ENCODE peak calls at places on chromosomes 2 and 18, in nine cellular contexts. O is lung, Z is lower lobe of right lung, M is IMR-90, D is HepG2, B is RWPE2, A is heart right ventricle, W is heart left ventricle, P is Panc1. G is an unnamed sample.

GRCh38 chr2:36733215-36733614 is 36.7 kb downstream of the VIT start:
- ATAC-seq in O (no peak), Z (no peak), M (no peak), D (no peak), B (no peak), A (peak), W (no peak), P (no peak), G (no peak)

GRCh38 chr2:220224711-220225519 is 597.5 kb downstream of the SLC4A3 start:
- ATAC-seq in O (no peak), Z (no peak), M (peak), D (no peak), B (peak), A (no peak), W (no peak), P (peak), G (no peak)

GRCh38 chr18:78913830-78914585 is 65.6 kb upstream of the SALL3 start:
- ATAC-seq in O (no peak), Z (no peak), M (no peak), D (no peak), B (no peak), A (no peak), W (no peak), P (no peak), G (no peak)

GRCh38 chr2:46985512-46985911 is 69.9 kb upstream of the MCFD2 start:
- ATAC-seq in O (no peak), Z (no peak), M (peak), D (no peak), B (peak), A (no peak), W (no peak), P (no peak), G (no peak)

GRCh38 chr2:5868891-5869400 is 176.8 kb downstream of the SOX11 start:
- ATAC-seq in O (no peak), Z (no peak), M (no peak), D (no peak), B (no peak), A (no peak), W (no peak), P (no peak), G (no peak)

GRCh38 chr2:5854797-5855196 is 162.6 kb downstream of the SOX11 start:
- ATAC-seq in O (no peak), Z (no peak), M (no peak), D (no peak), B (no peak), A (peak), W (peak), P (no peak), G (no peak)

GRCh38 chr2:69483024-69483423 is 45.8 kb upstream of the NFU1 start:
- ATAC-seq in O (no peak), Z (no peak), M (no peak), D (no peak), B (no peak), A (no peak), W (no peak), P (no peak), G (no peak)

GRCh38 chr18:26865557-26865956 is at the start of gene AQP4:
- ATAC-seq in O (peak), Z (peak), M (no peak), D (no peak), B (no peak), A (peak), W (peak), P (no peak), G (no peak)

GRCh38 chr2:156538083-156538504 is 101.9 kb downstream of the GPD2 start:
- ATAC-seq in O (no peak), Z (no peak), M (peak), D (no peak), B (no peak), A (no peak), W (no peak), P (no peak), G (no peak)

GRCh38 chr2:126953483-126953882 is 54.8 kb downstream of the TEX51 start:
- ATAC-seq in O (no peak), Z (no peak), M (no peak), D (no peak), B (no peak), A (no peak), W (no peak), P (no peak), G (no peak)

GRCh38 chr2:120105360-120105759 is 92.5 kb downstream of the EPB41L5 start:
- ATAC-seq in O (no peak), Z (no peak), M (no peak), D (no peak), B (no peak), A (no peak), W (no peak), P (no peak), G (no peak)

GRCh38 chr2:173892341-173892740 is 72.8 kb downstream of the SP3 start:
- ATAC-seq in O (no peak), Z (no peak), M (no peak), D (no peak), B (no peak), A (no peak), W (no peak), P (no peak), G (no peak)

GRCh38 chr2:1974391-1974790 is 230.1 kb upstream of the PXDN start:
- ATAC-seq in O (no peak), Z (no peak), M (no peak), D (no peak), B (no peak), A (peak), W (peak), P (peak), G (no peak)

GRCh38 chr2:60066096-60066839 is 487.2 kb downstream of the BCL11A start:
- ATAC-seq in O (no peak), Z (no peak), M (no peak), D (no peak), B (no peak), A (no peak), W (no peak), P (no peak), G (no peak)

GRCh38 chr2:211216221-211216620 is 659.8 kb downstream of the CPS1 start:
- ATAC-seq in O (no peak), Z (no peak), M (no peak), D (no peak), B (no peak), A (no peak), W (no peak), P (no peak), G (no peak)

GRCh38 chr2:30465171-30465545 is 18.1 kb downstream of the LCLAT1 start:
- ATAC-seq in O (no peak), Z (no peak), M (no peak), D (peak), B (no peak), A (peak), W (peak), P (no peak), G (peak)

GRCh38 chr2:66303471-66303870 is 131.5 kb upstream of the MEIS1 start:
- ATAC-seq in O (no peak), Z (no peak), M (no peak), D (no peak), B (no peak), A (no peak), W (no peak), P (no peak), G (no peak)

GRCh38 chr2:204491528-204491927 is 53.7 kb upstream of the PARD3B start:
- ATAC-seq in O (no peak), Z (no peak), M (no peak), D (no peak), B (peak), A (no peak), W (no peak), P (no peak), G (no peak)

GRCh38 chr2:46769809-46770208 is 145.8 kb downstream of the MCFD2 start:
- ATAC-seq in O (no peak), Z (peak), M (no peak), D (peak), B (peak), A (no peak), W (no peak), P (no peak), G (no peak)

GRCh38 chr2:193556766-193557470 is 1362.2 kb upstream of the TMEFF2 start:
- ATAC-seq in O (no peak), Z (no peak), M (no peak), D (no peak), B (no peak), A (no peak), W (no peak), P (no peak), G (no peak)

GRCh38 chr2:101400516-101401315 is 13.4 kb upstream of the CREG2 start:
- ATAC-seq in O (no peak), Z (no peak), M (no peak), D (peak), B (no peak), A (no peak), W (no peak), P (no peak), G (no peak)

GRCh38 chr2:219272995-219273394 is 6.2 kb upstream of the DNAJB2 start:
- ATAC-seq in O (no peak), Z (no peak), M (no peak), D (no peak), B (no peak), A (no peak), W (no peak), P (no peak), G (no peak)

GRCh38 chr2:95277246-95277906 is 3.1 kb downstream of the PROM2 start:
- ATAC-seq in O (no peak), Z (no peak), M (no peak), D (peak), B (peak), A (no peak), W (no peak), P (peak), G (no peak)

GRCh38 chr2:144426981-144427479 is 92.9 kb downstream of the ZEB2 start:
- ATAC-seq in O (peak), Z (peak), M (peak), D (peak), B (no peak), A (peak), W (peak), P (no peak), G (no peak)

GRCh38 chr18:68489018-68489792 is 225.7 kb downstream of the TMX3 start:
- ATAC-seq in O (no peak), Z (peak), M (peak), D (no peak), B (peak), A (no peak), W (no peak), P (no peak), G (no peak)

GRCh38 chr18:48488388-48488850 is 50.4 kb upstream of the CTIF start:
- ATAC-seq in O (peak), Z (peak), M (peak), D (peak), B (peak), A (peak), W (peak), P (peak), G (peak)

GRCh38 chr2:218255441-218255840 is 5.4 kb upstream of the GPBAR1 start:
- ATAC-seq in O (no peak), Z (no peak), M (no peak), D (no peak), B (no peak), A (no peak), W (no peak), P (no peak), G (no peak)

GRCh38 chr2:36362291-36362690 is 6.7 kb downstream of the CRIM1 start:
- ATAC-seq in O (peak), Z (peak), M (peak), D (no peak), B (peak), A (no peak), W (no peak), P (no peak), G (no peak)

GRCh38 chr2:205646680-205647079 is 35.6 kb upstream of the NRP2 start:
- ATAC-seq in O (no peak), Z (no peak), M (no peak), D (peak), B (no peak), A (no peak), W (no peak), P (no peak), G (no peak)

GRCh38 chr2:88735853-88736252 is 44.4 kb downstream of the RPIA start:
- ATAC-seq in O (no peak), Z (peak), M (no peak), D (no peak), B (no peak), A (no peak), W (no peak), P (no peak), G (no peak)

GRCh38 chr2:30359644-30360167 is 87.3 kb upstream of the LCLAT1 start:
- ATAC-seq in O (no peak), Z (peak), M (peak), D (no peak), B (no peak), A (peak), W (peak), P (no peak), G (peak)

GRCh38 chr18:57737661-57738060 is 65.5 kb downstream of the ATP8B1 start:
- ATAC-seq in O (peak), Z (peak), M (peak), D (peak), B (peak), A (peak), W (peak), P (peak), G (peak)

GRCh38 chr18:75264195-75264594 is 53.6 kb downstream of the TSHZ1 start:
- ATAC-seq in O (no peak), Z (no peak), M (no peak), D (no peak), B (no peak), A (no peak), W (no peak), P (no peak), G (no peak)

GRCh38 chr2:213161759-213162514 is 10.5 kb upstream of the IKZF2 start:
- ATAC-seq in O (peak), Z (peak), M (peak), D (no peak), B (no peak), A (no peak), W (no peak), P (no peak), G (no peak)

GRCh38 chr2:172242968-172243367 is 140.3 kb upstream of the DLX2 start:
- ATAC-seq in O (peak), Z (peak), M (no peak), D (peak), B (no peak), A (no peak), W (no peak), P (no peak), G (no peak)

GRCh38 chr2:28333606-28334526 is 58.8 kb upstream of the FOSL2 start:
- ATAC-seq in O (no peak), Z (peak), M (no peak), D (peak), B (no peak), A (peak), W (peak), P (no peak), G (peak)

GRCh38 chr2:221518201-221518936 is 53.7 kb downstream of the EPHA4 start:
- ATAC-seq in O (peak), Z (peak), M (peak), D (no peak), B (no peak), A (peak), W (peak), P (no peak), G (no peak)

GRCh38 chr2:239275037-239275685 is 125.7 kb downstream of the HDAC4 start:
- ATAC-seq in O (peak), Z (peak), M (peak), D (no peak), B (peak), A (peak), W (peak), P (peak), G (peak)

GRCh38 chr18:47868744-47869143 is 61.7 kb downstream of the SMAD2 start:
- ATAC-seq in O (no peak), Z (peak), M (no peak), D (no peak), B (no peak), A (no peak), W (no peak), P (no peak), G (no peak)

GRCh38 chr2:35428548-35428947 is 927.0 kb upstream of the CRIM1 start:
- ATAC-seq in O (no peak), Z (no peak), M (no peak), D (peak), B (no peak), A (no peak), W (no peak), P (no peak), G (no peak)

DNA sequence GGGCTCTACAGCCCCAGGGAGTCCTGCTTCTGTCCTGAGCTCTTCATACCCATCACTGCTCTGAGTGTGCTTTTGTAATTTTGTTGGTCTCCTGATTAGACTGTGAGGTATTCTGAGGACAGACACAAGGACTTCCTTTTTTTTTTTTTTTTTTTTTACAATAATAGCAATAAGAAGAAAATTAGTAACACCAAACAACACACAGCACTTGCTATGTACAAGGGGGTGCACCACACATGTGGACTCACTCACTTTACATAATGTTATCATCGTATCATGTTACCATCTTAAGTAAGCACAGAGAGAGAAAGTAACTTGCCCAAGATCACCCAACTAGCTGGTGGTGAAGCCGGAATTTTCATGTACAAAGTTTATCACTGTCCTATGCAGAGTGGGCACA is 34.5 kb downstream of the MBP start:
- ATAC-seq in O (no peak), Z (peak), M (peak), D (no peak), B (no peak), A (no peak), W (peak), P (no peak), G (no peak)
- H3K4me3 ChIP-seq in O (no peak), Z (no peak), M (no peak), D (no peak), B (no peak), A (peak), W (no peak), P (no peak), G (no peak)

GRCh38 chr18:52812834-52813233 is 472.8 kb downstream of the DCC start:
- ATAC-seq in O (no peak), Z (no peak), M (no peak), D (no peak), B (no peak), A (no peak), W (no peak), P (no peak), G (no peak)
- H3K4me3 ChIP-seq in O (no peak), Z (no peak), M (no peak), D (no peak), B (no peak), A (no peak), W (no peak), P (no peak), G (no peak)

GRCh38 chr2:162316590-162316989 is 1.9 kb downstream of the IFIH1 start:
- ATAC-seq in O (no peak), Z (no peak), M (no peak), D (no peak), B (no peak), A (no peak), W (no peak), P (no peak), G (no peak)
- H3K4me3 ChIP-seq in O (no peak), Z (peak), M (no peak), D (no peak), B (peak), A (peak), W (peak), P (peak), G (peak)

GRCh38 chr2:169732583-169733358 is 861 bp upstream of the KLHL23 start:
- ATAC-seq in O (no peak), Z (peak), M (peak), D (peak), B (no peak), A (peak), W (peak), P (peak), G (no peak)
- H3K4me3 ChIP-seq in O (no peak), Z (peak), M (peak), D (peak), B (peak), A (peak), W (peak), P (peak), G (peak)

GRCh38 chr2:24360050-24360962 is at the start of gene ITSN2:
- ATAC-seq in O (peak), Z (peak), M (peak), D (peak), B (peak), A (peak), W (peak), P (peak), G (peak)

GRCh38 chr2:24360963-24361330 is 611 bp upstream of the ITSN2 start:
- ATAC-seq in O (no peak), Z (no peak), M (no peak), D (no peak), B (no peak), A (no peak), W (no peak), P (peak), G (no peak)

GRCh38 chr2:24362253-24362652 is 1.9 kb upstream of the ITSN2 start:
- ATAC-seq in O (no peak), Z (no peak), M (no peak), D (no peak), B (no peak), A (no peak), W (no peak), P (no peak), G (no peak)

GRCh38 chr2:24359701-24360049 is 661 bp downstream of the ITSN2 start:
- ATAC-seq in O (peak), Z (peak), M (no peak), D (peak), B (peak), A (peak), W (peak), P (peak), G (peak)

DNA sequence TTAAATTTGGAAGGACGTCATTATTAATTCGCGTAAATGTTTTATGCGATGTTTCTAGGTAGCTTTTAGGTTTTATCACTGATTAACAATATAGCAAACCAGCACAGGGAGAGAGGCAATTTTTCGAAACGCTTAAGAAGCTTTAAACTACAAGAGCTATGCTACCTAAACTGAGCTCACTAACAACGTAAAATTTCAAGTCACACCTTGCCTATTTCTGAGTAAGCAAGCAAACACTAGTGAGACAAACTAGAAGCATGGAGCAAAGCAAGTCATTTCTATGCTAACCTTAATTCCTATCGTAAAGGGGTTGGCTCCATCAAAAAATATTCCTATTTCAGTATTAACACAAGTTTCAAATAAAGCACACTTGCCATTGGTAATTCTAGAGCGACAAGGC is 1.2 kb downstream of the ITSN2 start:
- ATAC-seq in O (no peak), Z (no peak), M (no peak), D (no peak), B (peak), A (no peak), W (no peak), P (no peak), G (no peak)
- H3K4me3 ChIP-seq in O (peak), Z (peak), M (peak), D (peak), B (peak), A (peak), W (peak), P (peak), G (peak)

GRCh38 chr18:11733031-11733430 is 44.0 kb downstream of the GNAL start:
- ATAC-seq in O (peak), Z (peak), M (peak), D (peak), B (peak), A (peak), W (peak), P (peak), G (peak)
- H3K4me3 ChIP-seq in O (no peak), Z (peak), M (peak), D (peak), B (peak), A (peak), W (peak), P (peak), G (peak)

DNA sequence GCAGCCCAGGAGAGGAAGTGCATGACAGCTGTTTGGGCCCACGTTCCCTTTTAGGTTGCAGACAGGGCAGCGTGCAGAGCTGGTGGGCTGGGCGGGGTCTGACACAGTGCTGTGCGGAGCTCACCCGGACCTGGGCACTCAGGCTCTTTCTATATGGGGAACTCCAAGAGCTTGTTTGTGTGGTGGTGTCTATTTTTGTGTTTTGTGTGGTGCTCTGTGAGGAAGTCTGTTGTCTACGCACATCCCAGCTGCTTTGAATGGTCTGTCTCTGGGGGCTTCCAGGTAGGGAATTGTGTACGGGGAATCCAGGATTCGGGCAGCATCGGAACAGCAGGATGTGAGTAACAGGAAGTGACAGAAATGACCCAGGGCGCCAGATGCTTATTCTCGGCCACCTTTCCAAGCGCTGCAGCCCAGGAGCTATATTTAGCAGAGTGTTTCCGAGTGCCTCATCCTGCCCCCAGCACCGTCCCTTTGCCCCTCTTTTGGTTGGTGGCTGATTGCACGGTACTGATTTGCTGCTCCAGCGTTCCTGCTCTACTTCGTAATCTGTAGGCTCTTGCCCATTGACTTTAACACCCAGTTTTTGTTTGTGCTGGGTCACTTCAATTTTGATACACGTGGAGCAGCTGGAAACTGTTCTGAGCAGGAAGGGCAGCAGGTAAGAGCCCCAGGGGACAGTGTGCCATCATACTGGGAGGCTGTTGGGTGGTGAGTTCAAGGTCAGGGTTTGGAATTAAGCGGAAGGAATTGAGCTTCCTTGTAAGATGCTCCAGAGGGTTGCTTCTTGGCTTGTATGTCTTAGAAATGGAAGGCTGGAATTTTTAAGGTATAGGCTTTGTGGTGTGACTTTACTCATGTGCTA is 64.7 kb downstream of the DGKD start:
- ATAC-seq in O (no peak), Z (peak), M (no peak), D (no peak), B (peak), A (peak), W (peak), P (peak), G (peak)
- H3K4me3 ChIP-seq in O (no peak), Z (peak), M (no peak), D (no peak), B (no peak), A (peak), W (peak), P (peak), G (peak)